ENCODE peak calls at places on chromosomes 16 and 17, in nine cellular contexts. G is uterus; C is H9; T is IMR-90; L is heart right ventricle; S is CD8-positive, alpha-beta memory T cell; P is CD8-positive, alpha-beta T cell; Q is colonic mucosa; O is tibial artery. R is an unnamed sample.
A peak's percentile ranks its signal among the peaks of the same experiment; 100 is the strongest.

GRCh38 chr16:29961127-29961478 is 776 bp upstream of the TMEM219 start:
- DNase-seq in S (no peak), O (peak; percentile 51), C (no peak), Q (no peak), T (no peak), L (no peak), G (no peak), P (no peak), R (no peak)

GRCh38 chr16:84786605-84787302 is 33.0 kb upstream of the CRISPLD2 start:
- DNase-seq in C (no peak), P (no peak), O (peak; percentile 62), T (no peak), G (no peak), S (no peak), L (no peak), Q (peak; percentile 36), R (no peak)

GRCh38 chr17:79612468-79613194 is 1.8 kb upstream of the RBFOX3 start:
- DNase-seq in S (peak; percentile 40), O (no peak), L (no peak), G (no peak), Q (peak; percentile 57), P (peak; percentile 14), T (peak; percentile 5), C (peak; percentile 96), R (no peak)

GRCh38 chr17:83195330-83196087 is 116.1 kb downstream of the METRNL start:
- DNase-seq in P (no peak), Q (no peak), O (peak; percentile 97), G (no peak), T (no peak), C (no peak), S (no peak), L (no peak), R (no peak)

GRCh38 chr16:3140603-3141427 is 6.0 kb downstream of the ZNF213 start:
- DNase-seq in Q (no peak), T (no peak), S (no peak), C (peak; percentile 26), P (no peak), O (no peak), G (no peak), L (no peak), R (no peak)

GRCh38 chr17:44385287-44386181 is 3.9 kb downstream of the ITGA2B start:
- DNase-seq in S (peak; percentile 75), L (peak; percentile 77), T (peak; percentile 55), Q (peak; percentile 87), C (peak; percentile 98), P (peak; percentile 83), O (peak; percentile 83), G (peak; percentile 89), R (peak; percentile 83)

GRCh38 chr16:75413951-75414350 is 19.4 kb downstream of the CFDP1 start:
- DNase-seq in O (no peak), G (no peak), T (no peak), S (no peak), L (no peak), C (no peak), Q (no peak), P (no peak), R (no peak)

GRCh38 chr16:70563571-70563970 is 40.0 kb downstream of the SF3B3 start:
- DNase-seq in C (no peak), S (no peak), L (no peak), G (no peak), Q (no peak), O (no peak), T (no peak), P (no peak), R (no peak)

GRCh38 chr17:55635253-55635766 is 87.4 kb downstream of the TMEM100 start:
- DNase-seq in C (no peak), O (no peak), Q (no peak), L (peak; percentile 14), T (peak; percentile 2), S (no peak), P (no peak), G (peak; percentile 36), R (no peak)

GRCh38 chr17:69947027-69947759 is 127.8 kb upstream of the KCNJ16 start:
- DNase-seq in T (peak; percentile 28), C (no peak), G (no peak), P (no peak), S (no peak), L (no peak), Q (no peak), O (no peak), R (no peak)

GRCh38 chr17:29179232-29180036 is 764 bp downstream of the MYO18A start:
- DNase-seq in S (no peak), C (peak; percentile 98), G (peak; percentile 43), L (peak; percentile 58), O (no peak), Q (peak; percentile 95), P (no peak), T (no peak), R (no peak)

GRCh38 chr17:31394544-31394943 is 3.1 kb downstream of the RAB11FIP4 start:
- DNase-seq in G (no peak), Q (peak; percentile 38), S (no peak), T (peak; percentile 77), P (peak; percentile 44), L (peak; percentile 68), C (peak; percentile 85), O (peak; percentile 63), R (no peak)

DNA sequence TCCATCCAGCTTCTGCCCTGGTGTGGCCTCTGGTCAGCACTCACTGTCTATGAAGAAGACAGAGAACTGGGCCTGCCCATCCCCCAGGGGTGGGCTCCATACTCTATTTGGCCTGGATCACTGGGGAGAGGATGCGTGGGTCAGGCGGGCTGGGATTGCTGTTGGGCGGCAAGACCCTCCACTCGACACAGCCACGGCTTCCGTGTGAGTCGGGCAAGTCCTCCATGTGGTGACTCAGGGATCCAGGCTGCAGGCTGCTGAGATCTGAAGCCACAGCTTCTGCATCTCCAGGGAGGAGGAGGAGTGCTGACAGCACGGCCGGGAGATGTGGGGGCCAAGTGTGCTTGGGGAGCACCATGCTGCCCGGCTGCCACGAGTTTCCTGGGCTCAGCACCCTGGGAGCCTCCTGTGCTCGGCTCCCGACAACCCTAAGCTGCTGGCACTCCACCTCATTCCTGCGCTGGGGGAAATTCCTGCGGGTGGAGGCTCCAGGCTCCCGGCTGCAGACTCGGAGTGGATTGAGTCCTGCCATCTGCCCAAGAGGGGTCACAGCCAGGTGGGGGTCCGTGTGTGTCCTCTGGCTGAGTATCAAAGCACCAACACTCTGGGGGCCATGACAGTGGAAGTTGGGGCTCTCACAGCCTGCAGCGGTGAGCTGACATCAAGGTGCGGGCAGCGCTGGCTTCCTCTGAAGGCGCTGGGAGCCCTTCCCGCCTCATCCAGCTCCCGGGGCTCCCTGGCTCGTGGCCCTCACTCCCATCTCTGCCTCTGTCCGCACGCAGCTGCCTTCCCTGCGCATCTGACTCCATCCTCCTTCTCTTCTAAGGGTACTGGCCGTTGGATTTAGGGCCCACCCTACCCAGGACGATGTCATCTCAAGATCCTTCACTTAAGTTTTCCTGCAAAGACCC is 24.4 kb upstream of the CBFA2T3 start:
- DNase-seq in G (no peak), L (no peak), P (no peak), Q (no peak), T (no peak), C (peak; percentile 70), S (no peak), O (no peak), R (no peak)
- H3K9me3 ChIP-seq in G (peaks cover 24% of the 10 kb centered on the region), L (peaks cover 29% of the 10 kb centered on the region), P (no peaks in the 10 kb centered on the region), Q (no peaks in the 10 kb centered on the region), T (peaks cover 36% of the 10 kb centered on the region), C (peaks cover 9% of the 10 kb centered on the region), S (peaks cover 5% of the 10 kb centered on the region), O (peaks cover 43% of the 10 kb centered on the region), R (no peaks in the 10 kb centered on the region)

GRCh38 chr16:35690413-35690812 is 2231.0 kb downstream of the TP53TG3F start:
- DNase-seq in L (no peak), S (no peak), C (no peak), Q (no peak), P (no peak), G (no peak), T (no peak), O (peak; percentile 17), R (no peak)

GRCh38 chr16:35691057-35691456 is 2231.6 kb downstream of the TP53TG3F start:
- DNase-seq in C (no peak), P (no peak), Q (no peak), S (no peak), T (no peak), O (peak; percentile 12), G (no peak), L (no peak), R (no peak)

GRCh38 chr16:35689764-35690163 is 2230.4 kb downstream of the TP53TG3F start:
- DNase-seq in G (no peak), Q (no peak), P (no peak), L (no peak), S (no peak), T (no peak), O (peak; percentile 6), C (no peak), R (no peak)

GRCh38 chr16:35687781-35688180 is 2228.4 kb downstream of the TP53TG3F start:
- DNase-seq in L (no peak), O (no peak), G (no peak), S (no peak), C (no peak), T (no peak), Q (no peak), P (no peak), R (no peak)

GRCh38 chr16:35692824-35693223 is 2233.4 kb downstream of the TP53TG3F start:
- DNase-seq in T (no peak), C (no peak), L (no peak), G (no peak), P (no peak), S (no peak), Q (no peak), O (no peak), R (no peak)
- H3K9me3 ChIP-seq in T (peaks cover 9% of the 10 kb centered on the region), C (peaks cover 91% of the 10 kb centered on the region), L (peaks cover 39% of the 10 kb centered on the region), G (no peaks in the 10 kb centered on the region), P (no peaks in the 10 kb centered on the region), S (no peaks in the 10 kb centered on the region), Q (peaks cover 9% of the 10 kb centered on the region), O (peaks cover 41% of the 10 kb centered on the region), R (peaks cover 3% of the 10 kb centered on the region)

GRCh38 chr17:75133001-75133400 is 1.5 kb upstream of the NT5C start:
- DNase-seq in O (no peak), G (no peak), P (no peak), C (no peak), S (no peak), T (no peak), L (no peak), Q (no peak), R (no peak)

GRCh38 chr17:75135452-75135851 is 3.9 kb upstream of the NT5C start:
- DNase-seq in Q (no peak), G (no peak), P (no peak), C (no peak), L (no peak), O (no peak), T (no peak), S (no peak), R (no peak)

GRCh38 chr17:75142236-75142971 is 10.9 kb upstream of the NT5C start:
- DNase-seq in G (no peak), P (no peak), C (no peak), L (no peak), S (no peak), Q (no peak), T (no peak), O (no peak), R (no peak)

GRCh38 chr17:75135946-75136345 is 4.4 kb upstream of the NT5C start:
- DNase-seq in L (no peak), T (no peak), O (no peak), Q (no peak), P (no peak), S (no peak), C (no peak), G (no peak), R (no peak)

GRCh38 chr17:75138519-75138918 is 7.0 kb upstream of the NT5C start:
- DNase-seq in T (peak; percentile 37), Q (no peak), C (no peak), O (no peak), G (no peak), L (no peak), P (no peak), S (no peak), R (no peak)
- H3K9me3 ChIP-seq in T (no peaks in the 10 kb centered on the region), Q (no peaks in the 10 kb centered on the region), C (no peaks in the 10 kb centered on the region), O (no peaks in the 10 kb centered on the region), G (no peaks in the 10 kb centered on the region), L (no peaks in the 10 kb centered on the region), P (no peaks in the 10 kb centered on the region), S (no peaks in the 10 kb centered on the region), R (no peaks in the 10 kb centered on the region)

GRCh38 chr16:79534143-79534542 is 66.4 kb downstream of the MAF start:
- DNase-seq in T (no peak), S (no peak), G (no peak), O (no peak), L (no peak), Q (no peak), C (no peak), P (no peak), R (no peak)
- H3K9me3 ChIP-seq in T (peaks cover 1% of the 10 kb centered on the region), S (no peaks in the 10 kb centered on the region), G (no peaks in the 10 kb centered on the region), O (no peaks in the 10 kb centered on the region), L (no peaks in the 10 kb centered on the region), Q (no peaks in the 10 kb centered on the region), C (no peaks in the 10 kb centered on the region), P (no peaks in the 10 kb centered on the region), R (no peaks in the 10 kb centered on the region)